ENCODE peak calls at places on chromosomes 6 and 20, in five cellular contexts. One of them, this sample, is unnamed.

GRCh38 chr6:27495386-27496135 is 22.7 kb upstream of the ZNF184 start:
- DNase-seq in OCI-M1: peak; percentile 96
- DNase-seq in IMR-90: peak; percentile 91
- DNase-seq in body of pancreas: peak; percentile 56
- DNase-seq in effector memory CD8-positive, alpha-beta T cell: peak; percentile 10
- DNase-seq in this sample: no peak

GRCh38 chr20:35618372-35619131 is 2.9 kb downstream of the SPAG4 start:
- DNase-seq in OCI-M1: peak; percentile 31
- DNase-seq in IMR-90: peak; percentile 23
- DNase-seq in body of pancreas: no peak
- DNase-seq in effector memory CD8-positive, alpha-beta T cell: no peak
- DNase-seq in this sample: peak; percentile 18

GRCh38 chr20:23139524-23139923 is 53.4 kb upstream of the CD93 start:
- DNase-seq in OCI-M1: no peak
- DNase-seq in IMR-90: no peak
- DNase-seq in body of pancreas: no peak
- DNase-seq in effector memory CD8-positive, alpha-beta T cell: no peak
- DNase-seq in this sample: no peak

GRCh38 chr20:38298768-38299288 is 5.1 kb upstream of the BPI start:
- DNase-seq in OCI-M1: no peak
- DNase-seq in IMR-90: peak; percentile 48
- DNase-seq in body of pancreas: peak; percentile 20
- DNase-seq in effector memory CD8-positive, alpha-beta T cell: no peak
- DNase-seq in this sample: no peak

GRCh38 chr6:28802417-28803336 is 121.1 kb downstream of the TRIM27 start:
- DNase-seq in OCI-M1: peak; percentile 95
- DNase-seq in IMR-90: peak; percentile 65
- DNase-seq in body of pancreas: no peak
- DNase-seq in effector memory CD8-positive, alpha-beta T cell: no peak
- DNase-seq in this sample: no peak

GRCh38 chr20:62709537-62709905 is 885 bp downstream of the NTSR1 start:
- DNase-seq in OCI-M1: no peak
- DNase-seq in IMR-90: no peak
- DNase-seq in body of pancreas: no peak
- DNase-seq in effector memory CD8-positive, alpha-beta T cell: no peak
- DNase-seq in this sample: no peak

GRCh38 chr6:39061588-39061987 is 13.0 kb downstream of the GLP1R start:
- DNase-seq in OCI-M1: no peak
- DNase-seq in IMR-90: no peak
- DNase-seq in body of pancreas: no peak
- DNase-seq in effector memory CD8-positive, alpha-beta T cell: no peak
- DNase-seq in this sample: no peak

GRCh38 chr6:80605165-80605989 is 498.9 kb downstream of the BCKDHB start:
- DNase-seq in OCI-M1: peak; percentile 79
- DNase-seq in IMR-90: peak; percentile 68
- DNase-seq in body of pancreas: no peak
- DNase-seq in effector memory CD8-positive, alpha-beta T cell: no peak
- DNase-seq in this sample: no peak

GRCh38 chr6:149347067-149347466 is 29.6 kb downstream of the TAB2 start:
- DNase-seq in OCI-M1: no peak
- DNase-seq in IMR-90: no peak
- DNase-seq in body of pancreas: no peak
- DNase-seq in effector memory CD8-positive, alpha-beta T cell: no peak
- DNase-seq in this sample: no peak

GRCh38 chr20:52746768-52747167 is 225.4 kb upstream of the TSHZ2 start:
- DNase-seq in OCI-M1: no peak
- DNase-seq in IMR-90: no peak
- DNase-seq in body of pancreas: no peak
- DNase-seq in effector memory CD8-positive, alpha-beta T cell: no peak
- DNase-seq in this sample: no peak

GRCh38 chr6:81987293-81987692 is 234.8 kb upstream of the TENT5A start:
- DNase-seq in OCI-M1: peak; percentile 19
- DNase-seq in IMR-90: no peak
- DNase-seq in body of pancreas: no peak
- DNase-seq in effector memory CD8-positive, alpha-beta T cell: no peak
- DNase-seq in this sample: no peak

GRCh38 chr6:96836579-96837137 is 619 bp downstream of the GPR63 start:
- DNase-seq in OCI-M1: peak; percentile 75
- DNase-seq in IMR-90: peak; percentile 4
- DNase-seq in body of pancreas: no peak
- DNase-seq in effector memory CD8-positive, alpha-beta T cell: no peak
- DNase-seq in this sample: no peak

GRCh38 chr20:47334022-47334551 is 22.4 kb downstream of the ZMYND8 start:
- DNase-seq in OCI-M1: peak; percentile 16
- DNase-seq in IMR-90: peak; percentile 96
- DNase-seq in body of pancreas: no peak
- DNase-seq in effector memory CD8-positive, alpha-beta T cell: no peak
- DNase-seq in this sample: no peak

GRCh38 chr20:31570735-31571617 is 34.1 kb upstream of the ID1 start:
- DNase-seq in OCI-M1: no peak
- DNase-seq in IMR-90: no peak
- DNase-seq in body of pancreas: peak; percentile 41
- DNase-seq in effector memory CD8-positive, alpha-beta T cell: no peak
- DNase-seq in this sample: no peak

GRCh38 chr6:3235486-3235885 is 8.0 kb upstream of the TUBB2B start:
- DNase-seq in OCI-M1: no peak
- DNase-seq in IMR-90: no peak
- DNase-seq in body of pancreas: no peak
- DNase-seq in effector memory CD8-positive, alpha-beta T cell: no peak
- DNase-seq in this sample: no peak

GRCh38 chr20:63323298-63323820 is 30.4 kb downstream of the COL20A1 start:
- DNase-seq in OCI-M1: no peak
- DNase-seq in IMR-90: no peak
- DNase-seq in body of pancreas: no peak
- DNase-seq in effector memory CD8-positive, alpha-beta T cell: no peak
- DNase-seq in this sample: no peak

GRCh38 chr6:128570439-128571063 is 50.2 kb upstream of the PTPRK start:
- DNase-seq in OCI-M1: peak; percentile 57
- DNase-seq in IMR-90: no peak
- DNase-seq in body of pancreas: no peak
- DNase-seq in effector memory CD8-positive, alpha-beta T cell: no peak
- DNase-seq in this sample: no peak

GRCh38 chr20:16664031-16664430 is 65.8 kb upstream of the SNRPB2 start:
- DNase-seq in OCI-M1: no peak
- DNase-seq in IMR-90: no peak
- DNase-seq in body of pancreas: no peak
- DNase-seq in effector memory CD8-positive, alpha-beta T cell: no peak
- DNase-seq in this sample: no peak

GRCh38 chr20:63678667-63679465 is 17.6 kb upstream of the TNFRSF6B start:
- DNase-seq in OCI-M1: no peak
- DNase-seq in IMR-90: no peak
- DNase-seq in body of pancreas: no peak
- DNase-seq in effector memory CD8-positive, alpha-beta T cell: no peak
- DNase-seq in this sample: no peak

GRCh38 chr6:129251669-129252376 is 368.9 kb downstream of the LAMA2 start:
- DNase-seq in OCI-M1: peak; percentile 83
- DNase-seq in IMR-90: peak; percentile 75
- DNase-seq in body of pancreas: peak; percentile 48
- DNase-seq in effector memory CD8-positive, alpha-beta T cell: peak; percentile 44
- DNase-seq in this sample: no peak

GRCh38 chr20:58011106-58011946 is 217.1 kb downstream of the ANKRD60 start:
- DNase-seq in OCI-M1: no peak
- DNase-seq in IMR-90: no peak
- DNase-seq in body of pancreas: no peak
- DNase-seq in effector memory CD8-positive, alpha-beta T cell: no peak
- DNase-seq in this sample: no peak

GRCh38 chr20:52996726-52997125 is 24.6 kb downstream of the TSHZ2 start:
- DNase-seq in OCI-M1: no peak
- DNase-seq in IMR-90: no peak
- DNase-seq in body of pancreas: no peak
- DNase-seq in effector memory CD8-positive, alpha-beta T cell: no peak
- DNase-seq in this sample: no peak

GRCh38 chr20:5056801-5057599 is 55.7 kb upstream of the SLC23A2 start:
- DNase-seq in OCI-M1: peak; percentile 95
- DNase-seq in IMR-90: peak; percentile 46
- DNase-seq in body of pancreas: peak; percentile 23
- DNase-seq in effector memory CD8-positive, alpha-beta T cell: peak; percentile 82
- DNase-seq in this sample: peak; percentile 61

GRCh38 chr6:93182933-93183479 is 236.4 kb downstream of the EPHA7 start:
- DNase-seq in OCI-M1: no peak
- DNase-seq in IMR-90: no peak
- DNase-seq in body of pancreas: no peak
- DNase-seq in effector memory CD8-positive, alpha-beta T cell: no peak
- DNase-seq in this sample: no peak

GRCh38 chr20:54292186-54292585 is 84.3 kb downstream of the PFDN4 start:
- DNase-seq in OCI-M1: no peak
- DNase-seq in IMR-90: peak; percentile 25
- DNase-seq in body of pancreas: no peak
- DNase-seq in effector memory CD8-positive, alpha-beta T cell: no peak
- DNase-seq in this sample: no peak

GRCh38 chr6:52261229-52261628 is 16.9 kb upstream of the IL17F start:
- DNase-seq in OCI-M1: no peak
- DNase-seq in IMR-90: peak; percentile 87
- DNase-seq in body of pancreas: no peak
- DNase-seq in effector memory CD8-positive, alpha-beta T cell: no peak
- DNase-seq in this sample: no peak

GRCh38 chr20:52143277-52143676 is 48.3 kb downstream of the ZFP64 start:
- DNase-seq in OCI-M1: no peak
- DNase-seq in IMR-90: no peak
- DNase-seq in body of pancreas: no peak
- DNase-seq in effector memory CD8-positive, alpha-beta T cell: no peak
- DNase-seq in this sample: no peak

GRCh38 chr6:136410201-136411027 is 120.8 kb upstream of the BCLAF1 start:
- DNase-seq in OCI-M1: no peak
- DNase-seq in IMR-90: peak; percentile 29
- DNase-seq in body of pancreas: no peak
- DNase-seq in effector memory CD8-positive, alpha-beta T cell: no peak
- DNase-seq in this sample: no peak

GRCh38 chr6:804317-804716 is 111.4 kb upstream of the EXOC2 start:
- DNase-seq in OCI-M1: no peak
- DNase-seq in IMR-90: no peak
- DNase-seq in body of pancreas: no peak
- DNase-seq in effector memory CD8-positive, alpha-beta T cell: no peak
- DNase-seq in this sample: no peak

GRCh38 chr6:126112171-126112632 is 125.9 kb downstream of the TRMT11 start:
- DNase-seq in OCI-M1: peak; percentile 95
- DNase-seq in IMR-90: peak; percentile 63
- DNase-seq in body of pancreas: no peak
- DNase-seq in effector memory CD8-positive, alpha-beta T cell: no peak
- DNase-seq in this sample: no peak

GRCh38 chr6:74087898-74088297 is 391.9 kb downstream of the CD109 start:
- DNase-seq in OCI-M1: peak; percentile 11
- DNase-seq in IMR-90: peak; percentile 77
- DNase-seq in body of pancreas: no peak
- DNase-seq in effector memory CD8-positive, alpha-beta T cell: no peak
- DNase-seq in this sample: no peak

GRCh38 chr6:11296449-11297375 is 64.2 kb upstream of the NEDD9 start:
- DNase-seq in OCI-M1: no peak
- DNase-seq in IMR-90: no peak
- DNase-seq in body of pancreas: no peak
- DNase-seq in effector memory CD8-positive, alpha-beta T cell: no peak
- DNase-seq in this sample: no peak

GRCh38 chr6:131096786-131097185 is 33.7 kb upstream of the EPB41L2 start:
- DNase-seq in OCI-M1: no peak
- DNase-seq in IMR-90: no peak
- DNase-seq in body of pancreas: no peak
- DNase-seq in effector memory CD8-positive, alpha-beta T cell: no peak
- DNase-seq in this sample: no peak

GRCh38 chr6:48733581-48733980 is 622.6 kb upstream of the PTCHD4 start:
- DNase-seq in OCI-M1: peak; percentile 25
- DNase-seq in IMR-90: peak; percentile 15
- DNase-seq in body of pancreas: no peak
- DNase-seq in effector memory CD8-positive, alpha-beta T cell: no peak
- DNase-seq in this sample: no peak

GRCh38 chr6:5723905-5724691 is 282.6 kb downstream of the NRN1 start:
- DNase-seq in OCI-M1: no peak
- DNase-seq in IMR-90: no peak
- DNase-seq in body of pancreas: no peak
- DNase-seq in effector memory CD8-positive, alpha-beta T cell: no peak
- DNase-seq in this sample: no peak

GRCh38 chr6:26225848-26226590 is 138.8 kb downstream of the HFE start:
- DNase-seq in OCI-M1: no peak
- DNase-seq in IMR-90: no peak
- DNase-seq in body of pancreas: no peak
- DNase-seq in effector memory CD8-positive, alpha-beta T cell: no peak
- DNase-seq in this sample: no peak

GRCh38 chr6:125233216-125233615 is 68.6 kb downstream of the HDDC2 start:
- DNase-seq in OCI-M1: no peak
- DNase-seq in IMR-90: no peak
- DNase-seq in body of pancreas: no peak
- DNase-seq in effector memory CD8-positive, alpha-beta T cell: no peak
- DNase-seq in this sample: no peak

GRCh38 chr20:55160022-55160421 is 684.6 kb downstream of the DOK5 start:
- DNase-seq in OCI-M1: no peak
- DNase-seq in IMR-90: no peak
- DNase-seq in body of pancreas: no peak
- DNase-seq in effector memory CD8-positive, alpha-beta T cell: no peak
- DNase-seq in this sample: no peak